ENCODE peak calls at places on chromosome 2, in eight cellular contexts. One of them, this sample, is unnamed.
A peak's percentile ranks its signal among the peaks of the same experiment; 100 is the strongest.

GRCh38 chr2:66405473-66405872 is 29.5 kb upstream of the MEIS1 start:
- DNase-seq in PC-3: no peak
- DNase-seq in neural progenitor cell: no peak
- DNase-seq in astrocyte: peak; percentile 4
- DNase-seq in HCT116: no peak
- DNase-seq in colonic mucosa: no peak
- DNase-seq in DND-41: no peak
- DNase-seq in mesendoderm: no peak
- DNase-seq in this sample: no peak

GRCh38 chr2:12175323-12175722 is 428.9 kb downstream of the LPIN1 start:
- DNase-seq in PC-3: no peak
- DNase-seq in neural progenitor cell: no peak
- DNase-seq in astrocyte: no peak
- DNase-seq in HCT116: no peak
- DNase-seq in colonic mucosa: no peak
- DNase-seq in DND-41: no peak
- DNase-seq in mesendoderm: no peak
- DNase-seq in this sample: no peak

GRCh38 chr2:34480366-34480765 is 881.3 kb upstream of the FAM98A start:
- DNase-seq in PC-3: no peak
- DNase-seq in neural progenitor cell: no peak
- DNase-seq in astrocyte: no peak
- DNase-seq in HCT116: no peak
- DNase-seq in colonic mucosa: no peak
- DNase-seq in DND-41: no peak
- DNase-seq in mesendoderm: no peak
- DNase-seq in this sample: no peak

GRCh38 chr2:54424555-54425163 is 31.5 kb upstream of the SPTBN1 start:
- DNase-seq in PC-3: no peak
- DNase-seq in neural progenitor cell: no peak
- DNase-seq in astrocyte: no peak
- DNase-seq in HCT116: no peak
- DNase-seq in colonic mucosa: no peak
- DNase-seq in DND-41: no peak
- DNase-seq in mesendoderm: no peak
- DNase-seq in this sample: no peak

GRCh38 chr2:209495855-209496585 is 72.2 kb downstream of the MAP2 start:
- DNase-seq in PC-3: peak; percentile 98
- DNase-seq in neural progenitor cell: no peak
- DNase-seq in astrocyte: peak; percentile 99
- DNase-seq in HCT116: peak; percentile 88
- DNase-seq in colonic mucosa: no peak
- DNase-seq in DND-41: no peak
- DNase-seq in mesendoderm: no peak
- DNase-seq in this sample: peak; percentile 99

GRCh38 chr2:168717790-168718502 is 84.5 kb upstream of the NOSTRIN start:
- DNase-seq in PC-3: no peak
- DNase-seq in neural progenitor cell: no peak
- DNase-seq in astrocyte: peak; percentile 52
- DNase-seq in HCT116: no peak
- DNase-seq in colonic mucosa: no peak
- DNase-seq in DND-41: peak; percentile 6
- DNase-seq in mesendoderm: no peak
- DNase-seq in this sample: peak; percentile 33

GRCh38 chr2:217402622-217403383 is 542.9 kb upstream of the TNP1 start:
- DNase-seq in PC-3: peak; percentile 68
- DNase-seq in neural progenitor cell: no peak
- DNase-seq in astrocyte: no peak
- DNase-seq in HCT116: no peak
- DNase-seq in colonic mucosa: no peak
- DNase-seq in DND-41: no peak
- DNase-seq in mesendoderm: no peak
- DNase-seq in this sample: no peak

GRCh38 chr2:215775106-215775505 is 238.2 kb downstream of the MREG start:
- DNase-seq in PC-3: no peak
- DNase-seq in neural progenitor cell: no peak
- DNase-seq in astrocyte: no peak
- DNase-seq in HCT116: no peak
- DNase-seq in colonic mucosa: no peak
- DNase-seq in DND-41: no peak
- DNase-seq in mesendoderm: no peak
- DNase-seq in this sample: no peak

GRCh38 chr2:9556121-9556869 is 665 bp upstream of the ADAM17 start:
- DNase-seq in PC-3: peak; percentile 46
- DNase-seq in neural progenitor cell: no peak
- DNase-seq in astrocyte: no peak
- DNase-seq in HCT116: no peak
- DNase-seq in colonic mucosa: no peak
- DNase-seq in DND-41: peak; percentile 51
- DNase-seq in mesendoderm: no peak
- DNase-seq in this sample: peak; percentile 51

GRCh38 chr2:25879133-25879730 is 945 bp upstream of the ASXL2 start:
- DNase-seq in PC-3: peak; percentile 89
- DNase-seq in neural progenitor cell: no peak
- DNase-seq in astrocyte: peak; percentile 70
- DNase-seq in HCT116: no peak
- DNase-seq in colonic mucosa: no peak
- DNase-seq in DND-41: no peak
- DNase-seq in mesendoderm: peak; percentile 9
- DNase-seq in this sample: peak; percentile 5

GRCh38 chr2:238847432-238847801 is 468 bp upstream of the TWIST2 start:
- DNase-seq in PC-3: no peak
- DNase-seq in neural progenitor cell: no peak
- DNase-seq in astrocyte: no peak
- DNase-seq in HCT116: no peak
- DNase-seq in colonic mucosa: no peak
- DNase-seq in DND-41: no peak
- DNase-seq in mesendoderm: peak; percentile 35
- DNase-seq in this sample: peak; percentile 23

GRCh38 chr2:232137346-232137745 is 175.8 kb downstream of the DIS3L2 start:
- DNase-seq in PC-3: peak; percentile 67
- DNase-seq in neural progenitor cell: no peak
- DNase-seq in astrocyte: no peak
- DNase-seq in HCT116: no peak
- DNase-seq in colonic mucosa: no peak
- DNase-seq in DND-41: no peak
- DNase-seq in mesendoderm: no peak
- DNase-seq in this sample: no peak

GRCh38 chr2:19649785-19650380 is 251.9 kb downstream of the TTC32 start:
- DNase-seq in PC-3: peak; percentile 96
- DNase-seq in neural progenitor cell: no peak
- DNase-seq in astrocyte: peak; percentile 100
- DNase-seq in HCT116: no peak
- DNase-seq in colonic mucosa: no peak
- DNase-seq in DND-41: no peak
- DNase-seq in mesendoderm: peak; percentile 17
- DNase-seq in this sample: peak; percentile 22

GRCh38 chr2:61795408-61795807 is 58.5 kb downstream of the FAM161A start:
- DNase-seq in PC-3: no peak
- DNase-seq in neural progenitor cell: no peak
- DNase-seq in astrocyte: no peak
- DNase-seq in HCT116: no peak
- DNase-seq in colonic mucosa: no peak
- DNase-seq in DND-41: no peak
- DNase-seq in mesendoderm: no peak
- DNase-seq in this sample: no peak

GRCh38 chr2:26246818-26247217 is 2.1 kb downstream of the HADHB start:
- DNase-seq in PC-3: peak; percentile 44
- DNase-seq in neural progenitor cell: no peak
- DNase-seq in astrocyte: peak; percentile 55
- DNase-seq in HCT116: no peak
- DNase-seq in colonic mucosa: no peak
- DNase-seq in DND-41: peak; percentile 26
- DNase-seq in mesendoderm: no peak
- DNase-seq in this sample: no peak

GRCh38 chr2:55454121-55454520 is 34.5 kb upstream of the CCDC88A start:
- DNase-seq in PC-3: no peak
- DNase-seq in neural progenitor cell: no peak
- DNase-seq in astrocyte: no peak
- DNase-seq in HCT116: no peak
- DNase-seq in colonic mucosa: no peak
- DNase-seq in DND-41: no peak
- DNase-seq in mesendoderm: no peak
- DNase-seq in this sample: no peak

DNA sequence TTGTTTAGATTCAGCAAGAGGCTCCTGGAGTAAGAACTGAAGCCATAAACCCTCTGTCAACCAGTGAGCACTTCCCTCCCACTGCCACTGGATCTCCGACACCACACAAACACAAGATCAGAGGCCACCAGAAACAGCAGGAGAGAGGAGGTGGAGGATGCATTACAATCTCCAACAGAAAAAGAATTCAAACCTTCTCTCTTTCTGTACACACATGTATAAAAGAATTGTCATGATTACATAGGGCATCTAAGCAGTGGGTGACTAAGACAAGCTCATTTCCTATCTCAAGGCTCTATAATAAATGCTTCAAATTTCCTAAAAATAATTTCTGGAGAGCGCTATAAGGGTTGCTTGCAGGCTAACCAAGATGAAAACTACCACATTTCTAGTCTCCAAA is 27.1 kb downstream of the TBC1D8 start:
- DNase-seq in PC-3: peak; percentile 66
- DNase-seq in neural progenitor cell: no peak
- DNase-seq in astrocyte: no peak
- DNase-seq in HCT116: no peak
- DNase-seq in colonic mucosa: no peak
- DNase-seq in DND-41: no peak
- DNase-seq in mesendoderm: no peak
- DNase-seq in this sample: peak; percentile 63
- H3K9ac ChIP-seq in PC-3: peak overlapping the region; percentile 95
- H3K9ac ChIP-seq in neural progenitor cell: no peak overlapping the region
- H3K9ac ChIP-seq in astrocyte: no peak overlapping the region
- H3K9ac ChIP-seq in HCT116: peak overlapping the region; percentile 54
- H3K9ac ChIP-seq in colonic mucosa: no peak overlapping the region
- H3K9ac ChIP-seq in DND-41: no peak overlapping the region
- H3K9ac ChIP-seq in mesendoderm: no peak overlapping the region
- H3K9ac ChIP-seq in this sample: peak overlapping the region; percentile 90

GRCh38 chr2:40450066-40450841 is 1.6 kb downstream of the SLC8A1 start:
- DNase-seq in PC-3: peak; percentile 14
- DNase-seq in neural progenitor cell: peak; percentile 22
- DNase-seq in astrocyte: peak; percentile 56
- DNase-seq in HCT116: no peak
- DNase-seq in colonic mucosa: no peak
- DNase-seq in DND-41: peak; percentile 65
- DNase-seq in mesendoderm: peak; percentile 7
- DNase-seq in this sample: peak; percentile 25
- H3K9ac ChIP-seq in PC-3: no peak overlapping the region
- H3K9ac ChIP-seq in neural progenitor cell: no peak overlapping the region
- H3K9ac ChIP-seq in astrocyte: peak overlapping the region; percentile 84
- H3K9ac ChIP-seq in HCT116: no peak overlapping the region
- H3K9ac ChIP-seq in colonic mucosa: peak overlapping the region; percentile 63
- H3K9ac ChIP-seq in DND-41: peak overlapping the region; percentile 65
- H3K9ac ChIP-seq in mesendoderm: no peak overlapping the region
- H3K9ac ChIP-seq in this sample: no peak overlapping the region

DNA sequence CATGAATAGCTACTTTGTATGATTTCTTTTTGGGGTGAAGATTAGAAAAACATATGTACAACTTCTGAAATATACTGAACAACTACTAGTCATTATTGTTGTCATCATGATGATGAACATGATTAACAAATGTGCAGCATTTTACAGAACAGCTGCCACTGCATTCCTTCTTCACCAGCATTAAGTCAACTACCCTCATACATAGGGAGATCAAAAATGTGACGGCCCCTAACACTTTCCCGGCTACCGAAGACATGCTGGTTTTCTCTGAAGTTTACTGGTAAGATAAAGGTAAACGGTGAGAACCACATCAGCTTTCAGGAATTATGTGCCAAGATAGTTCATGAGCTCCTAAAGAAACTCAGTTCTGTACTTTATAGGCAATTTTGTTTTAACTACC is 121.0 kb upstream of the LRATD1 start:
- DNase-seq in PC-3: no peak
- DNase-seq in neural progenitor cell: no peak
- DNase-seq in astrocyte: no peak
- DNase-seq in HCT116: no peak
- DNase-seq in colonic mucosa: no peak
- DNase-seq in DND-41: no peak
- DNase-seq in mesendoderm: no peak
- DNase-seq in this sample: no peak
- H3K9ac ChIP-seq in PC-3: no peak overlapping the region
- H3K9ac ChIP-seq in neural progenitor cell: no peak overlapping the region
- H3K9ac ChIP-seq in astrocyte: no peak overlapping the region
- H3K9ac ChIP-seq in HCT116: no peak overlapping the region
- H3K9ac ChIP-seq in colonic mucosa: no peak overlapping the region
- H3K9ac ChIP-seq in DND-41: no peak overlapping the region
- H3K9ac ChIP-seq in mesendoderm: no peak overlapping the region
- H3K9ac ChIP-seq in this sample: no peak overlapping the region

GRCh38 chr2:7403092-7403775 is 486.0 kb downstream of the RNF144A start:
- DNase-seq in PC-3: no peak
- DNase-seq in neural progenitor cell: no peak
- DNase-seq in astrocyte: no peak
- DNase-seq in HCT116: no peak
- DNase-seq in colonic mucosa: no peak
- DNase-seq in DND-41: peak; percentile 41
- DNase-seq in mesendoderm: no peak
- DNase-seq in this sample: no peak

GRCh38 chr2:7400628-7401027 is 483.4 kb downstream of the RNF144A start:
- DNase-seq in PC-3: peak; percentile 46
- DNase-seq in neural progenitor cell: no peak
- DNase-seq in astrocyte: no peak
- DNase-seq in HCT116: no peak
- DNase-seq in colonic mucosa: no peak
- DNase-seq in DND-41: no peak
- DNase-seq in mesendoderm: no peak
- DNase-seq in this sample: no peak

GRCh38 chr2:7411691-7412090 is 494.5 kb downstream of the RNF144A start:
- DNase-seq in PC-3: no peak
- DNase-seq in neural progenitor cell: no peak
- DNase-seq in astrocyte: no peak
- DNase-seq in HCT116: no peak
- DNase-seq in colonic mucosa: no peak
- DNase-seq in DND-41: no peak
- DNase-seq in mesendoderm: no peak
- DNase-seq in this sample: no peak

DNA sequence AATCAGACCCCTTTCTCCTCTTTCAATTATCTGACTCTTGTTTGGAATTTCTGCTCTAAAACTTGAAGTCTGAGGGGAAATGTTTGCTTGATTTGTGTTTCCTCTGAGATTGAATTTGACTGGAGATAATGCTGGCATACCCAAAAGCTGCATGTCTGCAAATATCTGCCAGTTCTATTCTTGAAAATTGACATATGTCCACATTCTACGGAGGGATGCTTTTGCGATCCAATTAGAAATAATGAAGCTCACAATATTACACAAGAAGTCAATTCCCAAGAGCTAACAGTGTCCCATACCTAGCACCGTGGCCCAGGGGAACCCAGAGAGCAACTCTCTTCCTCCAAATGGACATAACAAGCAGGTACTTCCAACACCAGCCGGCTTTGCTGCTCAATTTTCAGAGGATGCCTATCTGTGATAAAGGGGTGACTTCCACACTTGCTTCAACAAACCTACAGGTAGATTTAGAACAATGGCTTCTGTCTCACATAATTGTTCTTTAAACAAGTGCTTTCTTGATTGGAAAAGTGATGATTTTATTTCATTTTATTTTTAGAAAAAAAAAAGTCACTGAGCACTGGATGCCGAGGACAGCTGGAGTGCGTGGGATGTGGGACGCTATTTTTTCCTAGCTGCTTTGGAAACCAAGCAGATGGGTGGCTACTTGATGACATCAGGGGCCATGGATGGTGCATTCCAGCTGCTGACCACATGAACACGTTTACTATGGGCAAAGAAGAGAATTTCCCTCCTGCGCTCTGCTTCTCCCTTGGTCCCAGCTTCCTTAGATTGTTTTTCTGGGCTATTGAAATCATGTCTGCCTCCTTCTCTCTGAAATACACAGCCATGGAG is 488.9 kb downstream of the RNF144A start:
- DNase-seq in PC-3: no peak
- DNase-seq in neural progenitor cell: no peak
- DNase-seq in astrocyte: no peak
- DNase-seq in HCT116: no peak
- DNase-seq in colonic mucosa: no peak
- DNase-seq in DND-41: no peak
- DNase-seq in mesendoderm: no peak
- DNase-seq in this sample: no peak
- H3K9ac ChIP-seq in PC-3: no peak overlapping the region
- H3K9ac ChIP-seq in neural progenitor cell: no peak overlapping the region
- H3K9ac ChIP-seq in astrocyte: no peak overlapping the region
- H3K9ac ChIP-seq in HCT116: no peak overlapping the region
- H3K9ac ChIP-seq in colonic mucosa: no peak overlapping the region
- H3K9ac ChIP-seq in DND-41: no peak overlapping the region
- H3K9ac ChIP-seq in mesendoderm: no peak overlapping the region
- H3K9ac ChIP-seq in this sample: no peak overlapping the region

This sample was measured in endothelial cell of umbilical vein.